ENCODE peak calls at places on chromosome 5, in ten cellular contexts. X is A549, Z is upper lobe of left lung, N is transverse colon, M is ovary, E is stomach, Q is HepG2, F is tibial nerve, W is GM12878, S is H1. B is an unnamed sample. For H3K4me1, the result is how much of the 10 kb centered on the place peaks cover.

GRCh38 chr5:151155777-151156731 is 1.5 kb downstream of the ANXA6 start:
- DNase-seq in X (no peak), Z (no peak), N (peak), M (peak), E (no peak), Q (peak), F (no peak), W (no peak), S (no peak), B (no peak)

GRCh38 chr5:14054111-14054854 is 88.9 kb upstream of the TRIO start:
- DNase-seq in X (no peak), Z (no peak), N (no peak), M (no peak), E (no peak), Q (no peak), F (no peak), W (no peak), S (no peak), B (no peak)

GRCh38 chr5:132830436-132831094 is at the start of gene SHROOM1:
- DNase-seq in X (peak), Z (peak), N (peak), M (peak), E (peak), Q (peak), F (no peak), W (no peak), S (peak), B (peak)

GRCh38 chr5:76733049-76733417 is 17.1 kb downstream of the F2R start:
- DNase-seq in X (no peak), Z (peak), N (peak), M (no peak), E (no peak), Q (no peak), F (no peak), W (peak), S (no peak), B (no peak)

GRCh38 chr5:174793684-174794328 is 69.4 kb downstream of the MSX2 start:
- DNase-seq in X (peak), Z (peak), N (peak), M (peak), E (peak), Q (peak), F (peak), W (no peak), S (peak), B (peak)

GRCh38 chr5:73825736-73826135 is 199.7 kb downstream of the ARHGEF28 start:
- DNase-seq in X (no peak), Z (no peak), N (no peak), M (no peak), E (no peak), Q (no peak), F (no peak), W (no peak), S (no peak), B (no peak)

GRCh38 chr5:74543162-74543995 is 97.1 kb downstream of the ENC1 start:
- DNase-seq in X (peak), Z (no peak), N (no peak), M (peak), E (no peak), Q (no peak), F (no peak), W (no peak), S (no peak), B (no peak)

GRCh38 chr5:27682600-27682999 is 644.2 kb upstream of the CDH9 start:
- DNase-seq in X (peak), Z (no peak), N (no peak), M (no peak), E (no peak), Q (peak), F (no peak), W (no peak), S (peak), B (no peak)

GRCh38 chr5:73701566-73701965 is 75.6 kb downstream of the ARHGEF28 start:
- DNase-seq in X (no peak), Z (no peak), N (no peak), M (no peak), E (no peak), Q (no peak), F (no peak), W (no peak), S (no peak), B (no peak)

GRCh38 chr5:137609122-137609521 is 110.0 kb upstream of the SPOCK1 start:
- DNase-seq in X (no peak), Z (no peak), N (no peak), M (no peak), E (no peak), Q (no peak), F (no peak), W (no peak), S (no peak), B (no peak)

GRCh38 chr5:10987881-10988504 is 227.0 kb upstream of the DAP start:
- DNase-seq in X (peak), Z (peak), N (peak), M (peak), E (peak), Q (peak), F (peak), W (no peak), S (peak), B (peak)

GRCh38 chr5:68533051-68533450 is 317.5 kb downstream of the PIK3R1 start:
- DNase-seq in X (no peak), Z (no peak), N (no peak), M (no peak), E (no peak), Q (no peak), F (no peak), W (no peak), S (no peak), B (no peak)

GRCh38 chr5:168908207-168908606 is 329.0 kb upstream of the PANK3 start:
- DNase-seq in X (peak), Z (no peak), N (no peak), M (no peak), E (no peak), Q (no peak), F (no peak), W (no peak), S (no peak), B (no peak)

GRCh38 chr5:118519466-118519865 is 468.9 kb downstream of the DTWD2 start:
- DNase-seq in X (no peak), Z (no peak), N (no peak), M (no peak), E (no peak), Q (no peak), F (no peak), W (no peak), S (no peak), B (no peak)

GRCh38 chr5:61357745-61358144 is 25.7 kb downstream of the ZSWIM6 start:
- DNase-seq in X (peak), Z (no peak), N (no peak), M (no peak), E (no peak), Q (peak), F (no peak), W (no peak), S (peak), B (no peak)

GRCh38 chr5:157267025-157267424 is 1.1 kb downstream of the CYFIP2 start:
- DNase-seq in X (no peak), Z (no peak), N (no peak), M (no peak), E (no peak), Q (no peak), F (no peak), W (no peak), S (no peak), B (no peak)

GRCh38 chr5:9605459-9605858 is 24.7 kb downstream of the TAS2R1 start:
- DNase-seq in X (no peak), Z (no peak), N (no peak), M (no peak), E (no peak), Q (no peak), F (no peak), W (no peak), S (no peak), B (no peak)

GRCh38 chr5:133075572-133076536 is 24.0 kb downstream of the HSPA4 start:
- DNase-seq in X (no peak), Z (no peak), N (no peak), M (no peak), E (no peak), Q (peak), F (no peak), W (no peak), S (no peak), B (no peak)

GRCh38 chr5:84379749-84380148 is 4.9 kb downstream of the EDIL3 start:
- DNase-seq in X (no peak), Z (no peak), N (no peak), M (no peak), E (no peak), Q (no peak), F (no peak), W (no peak), S (no peak), B (no peak)

GRCh38 chr5:73160239-73160671 is 12.7 kb upstream of the TMEM174 start:
- DNase-seq in X (no peak), Z (no peak), N (no peak), M (no peak), E (no peak), Q (no peak), F (no peak), W (peak), S (no peak), B (no peak)

GRCh38 chr5:168669668-168670378 is 90.7 kb upstream of the PANK3 start:
- DNase-seq in X (no peak), Z (no peak), N (no peak), M (no peak), E (no peak), Q (no peak), F (no peak), W (no peak), S (no peak), B (no peak)

GRCh38 chr5:159782197-159782994 is 133.9 kb upstream of the ADRA1B start:
- DNase-seq in X (no peak), Z (no peak), N (no peak), M (no peak), E (no peak), Q (no peak), F (no peak), W (no peak), S (no peak), B (no peak)

GRCh38 chr5:150611026-150611425 is 29.4 kb upstream of the SYNPO start:
- DNase-seq in X (no peak), Z (no peak), N (no peak), M (no peak), E (no peak), Q (no peak), F (no peak), W (no peak), S (no peak), B (no peak)

GRCh38 chr5:16945163-16945562 is 9.1 kb upstream of the MYO10 start:
- DNase-seq in X (no peak), Z (no peak), N (no peak), M (no peak), E (no peak), Q (no peak), F (no peak), W (no peak), S (no peak), B (no peak)

GRCh38 chr5:64166201-64166959 is 737 bp downstream of the RNF180 start:
- DNase-seq in X (no peak), Z (no peak), N (no peak), M (peak), E (no peak), Q (no peak), F (no peak), W (no peak), S (no peak), B (no peak)

GRCh38 chr5:56369333-56369947 is 136.3 kb upstream of the ANKRD55 start:
- DNase-seq in X (no peak), Z (no peak), N (no peak), M (no peak), E (no peak), Q (no peak), F (no peak), W (no peak), S (no peak), B (no peak)

GRCh38 chr5:107567901-107568671 is 102.7 kb downstream of the EFNA5 start:
- DNase-seq in X (no peak), Z (no peak), N (no peak), M (no peak), E (no peak), Q (no peak), F (no peak), W (peak), S (no peak), B (no peak)

GRCh38 chr5:138605254-138605972 is 30.2 kb upstream of the HSPA9 start:
- DNase-seq in X (no peak), Z (no peak), N (no peak), M (no peak), E (no peak), Q (no peak), F (no peak), W (peak), S (no peak), B (peak)

GRCh38 chr5:165497707-165498106 is 1992.3 kb downstream of the MAT2B start:
- DNase-seq in X (peak), Z (no peak), N (no peak), M (no peak), E (no peak), Q (no peak), F (peak), W (no peak), S (no peak), B (no peak)

GRCh38 chr5:120465281-120465961 is 1.3 kb downstream of the PRR16 start:
- DNase-seq in X (no peak), Z (peak), N (peak), M (peak), E (no peak), Q (no peak), F (no peak), W (no peak), S (peak), B (peak)

GRCh38 chr5:33964132-33964531 is 20.4 kb downstream of the SLC45A2 start:
- DNase-seq in X (no peak), Z (no peak), N (no peak), M (no peak), E (no peak), Q (no peak), F (no peak), W (no peak), S (no peak), B (no peak)

GRCh38 chr5:91468643-91469422 is 85.7 kb upstream of the ARRDC3 start:
- DNase-seq in X (no peak), Z (no peak), N (no peak), M (no peak), E (no peak), Q (no peak), F (no peak), W (no peak), S (no peak), B (no peak)

GRCh38 chr5:133919148-133920136 is 49.0 kb downstream of the C5orf15 start:
- DNase-seq in X (no peak), Z (no peak), N (no peak), M (no peak), E (no peak), Q (no peak), F (no peak), W (no peak), S (no peak), B (no peak)

DNA sequence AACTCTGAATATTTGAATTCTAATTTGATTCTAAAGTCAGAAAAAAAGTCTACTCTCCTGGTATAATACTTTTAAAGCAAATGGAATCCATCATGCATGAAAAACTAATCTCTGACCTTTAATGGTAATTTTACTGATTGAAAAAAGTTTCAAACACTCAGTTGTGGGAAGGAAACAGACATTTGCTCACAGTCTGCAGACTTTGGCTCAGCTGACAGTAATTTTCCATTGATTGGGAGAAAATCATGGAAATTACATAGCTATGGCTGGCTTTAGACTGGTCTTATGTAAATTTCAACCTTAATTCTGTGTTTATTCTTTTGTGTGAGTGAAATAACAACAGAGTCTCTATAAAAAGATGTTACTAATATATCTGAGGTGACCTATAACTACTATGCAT is 574.2 kb downstream of the PDE4D start:
- DNase-seq in X (no peak), Z (no peak), N (no peak), M (no peak), E (no peak), Q (no peak), F (no peak), W (no peak), S (no peak), B (no peak)
- H3K27ac ChIP-seq in X (no peak), Z (no peak), N (peak), M (no peak), E (no peak), Q (no peak), F (no peak), W (no peak), S (no peak), B (no peak)

DNA sequence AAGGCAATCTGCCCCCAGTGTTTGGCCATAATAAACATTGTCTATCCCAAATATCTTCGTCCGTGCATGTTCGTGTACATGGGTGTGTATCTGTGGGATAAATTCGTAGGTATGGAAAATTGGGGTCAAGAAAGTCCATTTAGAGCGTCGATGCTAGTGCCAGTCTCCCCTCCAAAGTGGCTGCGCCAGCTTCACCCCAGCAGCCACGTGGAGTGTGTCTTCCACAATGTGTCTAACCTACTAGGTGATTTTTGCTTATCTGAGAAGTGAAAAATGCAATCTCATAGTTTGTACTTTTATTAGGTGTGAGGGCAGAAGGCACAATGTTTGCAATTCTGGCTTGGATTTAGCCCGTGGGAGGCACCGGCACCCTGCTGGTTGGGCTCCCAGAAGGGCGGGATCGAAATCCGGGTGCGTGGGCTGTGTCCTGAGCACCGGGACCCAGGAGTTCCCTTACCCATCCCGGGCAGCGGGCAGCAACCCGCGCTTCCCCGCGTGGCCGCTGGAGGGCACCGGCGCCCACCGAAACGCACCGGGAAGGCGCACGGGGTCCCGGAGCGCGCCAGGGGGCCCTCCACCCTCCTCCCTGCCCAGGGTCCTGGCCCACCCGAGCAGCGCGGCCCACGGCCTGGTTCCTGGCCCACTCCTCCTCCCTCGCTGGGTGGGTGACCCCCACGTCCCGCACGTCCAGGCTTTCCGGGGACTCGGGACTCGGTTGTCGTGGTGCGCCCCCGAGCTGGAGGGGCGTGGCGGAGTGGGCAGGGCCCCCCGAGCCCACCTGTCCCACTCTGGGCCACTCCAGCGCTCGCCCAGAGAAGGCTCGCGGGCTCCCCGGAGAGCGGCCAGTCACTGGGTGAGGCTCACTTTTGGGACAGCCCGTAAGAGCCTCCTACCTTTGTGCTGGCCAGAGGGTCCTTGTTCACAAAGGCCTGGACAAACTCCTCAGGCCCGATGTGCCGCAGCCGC is 55.4 kb upstream of the RNF130 start:
- DNase-seq in X (peak), Z (no peak), N (no peak), M (no peak), E (peak), Q (no peak), F (no peak), W (no peak), S (peak), B (peak)
- TF ChIP-seq EP300 in X (no peak), Z (no peak), N (no peak), M (no peak), E (no peak), Q (no peak), F (no peak), W (no peak), S (no peak), B (no peak)

GRCh38 chr5:109740329-109740728 is 50.6 kb downstream of the MAN2A1 start:
- DNase-seq in X (no peak), Z (no peak), N (no peak), M (no peak), E (peak), Q (no peak), F (no peak), W (peak), S (no peak), B (no peak)

GRCh38 chr5:109743770-109744212 is 54.1 kb downstream of the MAN2A1 start:
- DNase-seq in X (peak), Z (no peak), N (no peak), M (no peak), E (no peak), Q (peak), F (no peak), W (no peak), S (no peak), B (no peak)

GRCh38 chr5:109741390-109741789 is 51.7 kb downstream of the MAN2A1 start:
- DNase-seq in X (no peak), Z (no peak), N (no peak), M (no peak), E (no peak), Q (no peak), F (no peak), W (no peak), S (no peak), B (no peak)

GRCh38 chr5:109743041-109743531 is 53.4 kb downstream of the MAN2A1 start:
- DNase-seq in X (no peak), Z (no peak), N (no peak), M (no peak), E (no peak), Q (no peak), F (no peak), W (no peak), S (no peak), B (no peak)

GRCh38 chr5:109739741-109740140 is 50.0 kb downstream of the MAN2A1 start:
- DNase-seq in X (no peak), Z (no peak), N (no peak), M (no peak), E (no peak), Q (no peak), F (no peak), W (no peak), S (no peak), B (no peak)
- H3K4me1 ChIP-seq in X (under half), Z (under half), N (under half), M (under half), E (under half), Q (under half), F (under half), W (under half), S (under half), B (under half)

GRCh38 chr5:154201108-154201769 is 10.7 kb downstream of the GALNT10 start:
- DNase-seq in X (no peak), Z (no peak), N (no peak), M (no peak), E (no peak), Q (no peak), F (no peak), W (no peak), S (no peak), B (no peak)

GRCh38 chr5:154199671-154200220 is 9.2 kb downstream of the GALNT10 start:
- DNase-seq in X (no peak), Z (no peak), N (no peak), M (no peak), E (no peak), Q (no peak), F (no peak), W (no peak), S (no peak), B (no peak)

GRCh38 chr5:154203798-154204578 is 13.5 kb downstream of the GALNT10 start:
- DNase-seq in X (no peak), Z (no peak), N (peak), M (no peak), E (no peak), Q (no peak), F (no peak), W (no peak), S (no peak), B (no peak)

GRCh38 chr5:154205441-154206117 is 15.0 kb downstream of the GALNT10 start:
- DNase-seq in X (peak), Z (no peak), N (no peak), M (no peak), E (no peak), Q (no peak), F (no peak), W (no peak), S (no peak), B (no peak)

DNA sequence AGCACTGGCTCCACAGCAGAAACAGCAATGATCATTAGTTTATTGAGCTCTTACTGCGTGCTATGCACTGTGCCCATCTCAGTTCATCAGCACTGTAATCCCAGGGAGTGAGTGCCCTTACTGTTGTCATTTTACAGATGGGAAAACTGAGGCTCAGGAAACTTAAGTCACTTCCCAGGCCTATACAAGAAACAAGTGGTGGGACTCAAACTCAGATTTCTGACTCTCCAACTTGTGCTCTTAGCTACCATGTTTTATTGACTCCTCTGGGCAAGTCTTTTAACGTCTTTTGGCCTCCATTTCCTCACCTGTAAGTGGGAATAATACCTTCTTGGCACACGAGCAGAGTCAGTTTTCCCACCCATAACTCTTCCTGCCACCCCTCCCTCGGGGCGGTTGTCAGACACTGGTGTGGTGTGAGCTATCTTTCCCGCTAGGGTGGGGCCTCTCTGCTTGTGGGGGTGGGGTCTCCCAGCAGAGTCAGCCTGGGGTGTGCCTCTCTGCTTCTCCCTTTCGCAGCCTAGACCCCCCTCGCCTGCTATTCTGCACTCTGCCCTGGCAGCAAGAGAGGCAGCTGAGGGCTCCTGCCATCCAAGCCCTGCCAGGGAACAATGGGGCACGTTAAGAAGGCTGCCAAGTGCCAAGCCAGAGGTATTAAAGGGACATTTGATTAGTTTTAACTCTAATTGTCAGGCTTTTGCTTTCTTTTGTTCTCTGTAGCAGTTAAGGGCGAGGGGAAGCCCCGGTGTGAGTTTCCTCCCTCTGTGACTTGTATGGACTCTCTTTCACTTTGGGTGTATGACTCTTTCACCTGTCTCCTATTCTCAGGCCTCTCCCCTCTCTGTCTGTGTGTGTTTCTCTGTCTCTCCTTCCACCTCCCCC is 12.1 kb downstream of the GALNT10 start:
- DNase-seq in X (no peak), Z (no peak), N (peak), M (no peak), E (peak), Q (no peak), F (no peak), W (no peak), S (no peak), B (no peak)
- H3K27ac ChIP-seq in X (peak), Z (no peak), N (peak), M (no peak), E (peak), Q (no peak), F (no peak), W (peak), S (no peak), B (no peak)